ENCODE peak calls at places on chromosome 17, in seven cellular contexts. Q is brain microvascular endothelial cell; S is activated T-helper 9 cell treated with anti-CD3 and anti-CD28 coated beads, Interleukin-2, amount 50 U/mL, for 16 hours; Y is COR-L47; O is stimulated activated CD8-positive, alpha-beta memory T cell treated with anti-CD3 and anti-CD28 coated beads, Interleukin-4, amount 100 ng/mL, for 24 hours; E is left lobe of liver; H is NB4. A is an unnamed sample.

GRCh38 chr17:83068641-83069570 is 10.5 kb upstream of the METRNL start:
- DNase-seq in Y (no peak), S (no peak), O (no peak), Q (no peak), H (no peak), E (no peak), A (no peak)

GRCh38 chr17:4808378-4808767 is 1.4 kb downstream of the PLD2 start:
- DNase-seq in H (no peak), O (no peak), Y (no peak), Q (no peak), S (no peak), E (peak; percentile 89), A (no peak)

GRCh38 chr17:74116087-74116717 is 87.3 kb upstream of the RPL38 start:
- DNase-seq in O (no peak), S (no peak), E (no peak), H (no peak), Y (peak; percentile 74), Q (no peak), A (no peak)

GRCh38 chr17:67829331-67829730 is 4.0 kb downstream of the BPTF start:
- DNase-seq in S (peak; percentile 8), Y (no peak), O (peak; percentile 18), Q (no peak), E (no peak), H (no peak), A (peak; percentile 61)

GRCh38 chr17:17702370-17702769 is 21.1 kb downstream of the RAI1 start:
- DNase-seq in Y (no peak), E (no peak), O (no peak), Q (no peak), H (no peak), S (no peak), A (no peak)

GRCh38 chr17:75344664-75345063 is 55.4 kb upstream of the SLC25A19 start:
- DNase-seq in Y (no peak), Q (no peak), O (no peak), S (peak; percentile 19), H (peak; percentile 36), E (no peak), A (no peak)

GRCh38 chr17:71099003-71099710 is 929.8 kb downstream of the KCNJ2 start:
- DNase-seq in Y (no peak), E (no peak), Q (no peak), O (no peak), S (no peak), H (no peak), A (no peak)

GRCh38 chr17:35515027-35515426 is 22.5 kb downstream of the SLFN12L start:
- DNase-seq in H (no peak), O (no peak), S (no peak), Y (no peak), E (no peak), Q (no peak), A (no peak)

GRCh38 chr17:61411114-61411943 is 11.7 kb downstream of the TBX2 start:
- DNase-seq in H (peak; percentile 55), O (no peak), E (peak; percentile 66), Y (no peak), Q (peak; percentile 31), S (no peak), A (no peak)

GRCh38 chr17:68291836-68292688 is 767 bp downstream of the ARSG start:
- DNase-seq in E (peak; percentile 73), O (peak; percentile 85), H (peak; percentile 99), Q (peak; percentile 51), S (peak; percentile 86), Y (peak; percentile 81), A (peak; percentile 87)

GRCh38 chr17:62723842-62724241 is 84.3 kb downstream of the MARCHF10 start:
- DNase-seq in H (no peak), O (no peak), E (no peak), S (no peak), Y (no peak), Q (no peak), A (no peak)

GRCh38 chr17:29034510-29034909 is 8.4 kb upstream of the PIPOX start:
- DNase-seq in Q (no peak), E (no peak), O (no peak), H (no peak), Y (no peak), S (no peak), A (no peak)

GRCh38 chr17:70314096-70314495 is 144.8 kb downstream of the KCNJ2 start:
- DNase-seq in O (no peak), H (no peak), S (no peak), Y (no peak), Q (no peak), E (no peak), A (no peak)

GRCh38 chr17:82536220-82537201 is 17.0 kb downstream of the FOXK2 start:
- DNase-seq in E (no peak), S (no peak), O (no peak), Q (peak; percentile 67), H (no peak), Y (no peak), A (no peak)

GRCh38 chr17:73126716-73127473 is 34.4 kb upstream of the SLC39A11 start:
- DNase-seq in E (no peak), Y (no peak), O (no peak), H (no peak), Q (no peak), S (no peak), A (no peak)

GRCh38 chr17:75506134-75506533 is 9.2 kb downstream of the CASKIN2 start:
- DNase-seq in Y (no peak), E (no peak), O (no peak), S (no peak), Q (no peak), H (no peak), A (no peak)

GRCh38 chr17:45110676-45111611 is 21.4 kb downstream of the PLCD3 start:
- DNase-seq in Q (no peak), H (no peak), Y (no peak), E (no peak), S (no peak), O (no peak), A (no peak)

GRCh38 chr17:32155896-32156295 is 13.6 kb downstream of the RHOT1 start:
- DNase-seq in S (no peak), Q (no peak), O (no peak), E (no peak), H (no peak), Y (no peak), A (no peak)

GRCh38 chr17:13958773-13959172 is 110.5 kb upstream of the COX10 start:
- DNase-seq in Y (no peak), H (no peak), S (no peak), E (no peak), O (no peak), Q (no peak), A (no peak)

GRCh38 chr17:14630025-14630424 is 329.1 kb downstream of the HS3ST3B1 start:
- DNase-seq in Q (no peak), E (no peak), Y (no peak), O (no peak), S (no peak), H (no peak), A (no peak)

GRCh38 chr17:63950940-63951907 is 19.1 kb upstream of the CD79B start:
- DNase-seq in Q (no peak), E (peak; percentile 60), Y (no peak), S (no peak), H (no peak), O (no peak), A (no peak)

GRCh38 chr17:1469231-1469852 is 13.3 kb upstream of the CRK start:
- DNase-seq in Q (no peak), H (peak; percentile 77), Y (peak; percentile 29), E (no peak), O (no peak), S (no peak), A (no peak)

GRCh38 chr17:64006361-64007088 is 8.4 kb downstream of the PRR29 start:
- DNase-seq in O (no peak), Y (no peak), Q (no peak), H (no peak), E (peak; percentile 49), S (no peak), A (no peak)

GRCh38 chr17:3804503-3804931 is 3.5 kb upstream of the ITGAE start:
- DNase-seq in Y (no peak), E (peak; percentile 75), S (no peak), O (no peak), H (no peak), Q (peak; percentile 57), A (peak; percentile 58)